ENCODE peak calls at places on chromosomes 11 and 22, in seven cellular contexts. One of them, this sample, is unnamed.

GRCh38 chr11:111938687-111939160 is 1.6 kb downstream of the DIXDC1 start:
- DNase-seq in endothelial cell of umbilical vein: peak; percentile 64
- DNase-seq in thoracic aorta: no peak
- DNase-seq in NT2/D1: no peak
- DNase-seq in uterus: no peak
- DNase-seq in GM23248: peak; percentile 86
- DNase-seq in mammary epithelial cell: peak; percentile 32
- DNase-seq in this sample: no peak

GRCh38 chr22:31652911-31653684 is 8.9 kb downstream of the PISD start:
- DNase-seq in uterus: no peak
- DNase-seq in GM23248: no peak
- DNase-seq in mammary epithelial cell: no peak
- DNase-seq in thoracic aorta: no peak
- DNase-seq in endothelial cell of umbilical vein: no peak
- DNase-seq in NT2/D1: no peak
- DNase-seq in this sample: no peak

GRCh38 chr11:36509265-36509664 is 807 bp downstream of the TRAF6 start:
- DNase-seq in thoracic aorta: no peak
- DNase-seq in NT2/D1: no peak
- DNase-seq in endothelial cell of umbilical vein: peak; percentile 64
- DNase-seq in mammary epithelial cell: peak; percentile 37
- DNase-seq in GM23248: peak; percentile 68
- DNase-seq in uterus: no peak
- DNase-seq in this sample: peak; percentile 40

GRCh38 chr11:58508005-58508404 is at the start of gene OR5B21:
- DNase-seq in endothelial cell of umbilical vein: no peak
- DNase-seq in NT2/D1: no peak
- DNase-seq in mammary epithelial cell: no peak
- DNase-seq in uterus: no peak
- DNase-seq in thoracic aorta: no peak
- DNase-seq in GM23248: no peak
- DNase-seq in this sample: no peak

GRCh38 chr11:44946268-44946667 is 4.4 kb downstream of the TP53I11 start:
- DNase-seq in GM23248: peak; percentile 78
- DNase-seq in uterus: peak; percentile 44
- DNase-seq in mammary epithelial cell: no peak
- DNase-seq in endothelial cell of umbilical vein: no peak
- DNase-seq in thoracic aorta: peak; percentile 31
- DNase-seq in NT2/D1: no peak
- DNase-seq in this sample: no peak

GRCh38 chr11:46640034-46640788 is 22.9 kb downstream of the ATG13 start:
- DNase-seq in endothelial cell of umbilical vein: no peak
- DNase-seq in mammary epithelial cell: no peak
- DNase-seq in NT2/D1: no peak
- DNase-seq in thoracic aorta: no peak
- DNase-seq in uterus: no peak
- DNase-seq in GM23248: no peak
- DNase-seq in this sample: no peak

GRCh38 chr11:109745996-109746625 is 324.1 kb downstream of the C11orf87 start:
- DNase-seq in thoracic aorta: no peak
- DNase-seq in uterus: no peak
- DNase-seq in NT2/D1: no peak
- DNase-seq in GM23248: no peak
- DNase-seq in mammary epithelial cell: no peak
- DNase-seq in endothelial cell of umbilical vein: no peak
- DNase-seq in this sample: no peak

GRCh38 chr22:49712195-49712791 is 115.4 kb downstream of the BRD1 start:
- DNase-seq in GM23248: peak; percentile 29
- DNase-seq in mammary epithelial cell: no peak
- DNase-seq in NT2/D1: peak; percentile 13
- DNase-seq in thoracic aorta: no peak
- DNase-seq in endothelial cell of umbilical vein: no peak
- DNase-seq in uterus: no peak
- DNase-seq in this sample: no peak

GRCh38 chr22:37627091-37627490 is 12.4 kb upstream of the SH3BP1 start:
- DNase-seq in uterus: no peak
- DNase-seq in GM23248: peak; percentile 45
- DNase-seq in NT2/D1: no peak
- DNase-seq in endothelial cell of umbilical vein: no peak
- DNase-seq in thoracic aorta: no peak
- DNase-seq in mammary epithelial cell: no peak
- DNase-seq in this sample: no peak

GRCh38 chr22:35443790-35444684 is 44.1 kb downstream of the MCM5 start:
- DNase-seq in thoracic aorta: no peak
- DNase-seq in uterus: no peak
- DNase-seq in NT2/D1: no peak
- DNase-seq in endothelial cell of umbilical vein: no peak
- DNase-seq in mammary epithelial cell: no peak
- DNase-seq in GM23248: no peak
- DNase-seq in this sample: no peak

GRCh38 chr11:104918113-104918824 is 20.0 kb upstream of the CASP12 start:
- DNase-seq in uterus: no peak
- DNase-seq in mammary epithelial cell: peak; percentile 11
- DNase-seq in NT2/D1: no peak
- DNase-seq in endothelial cell of umbilical vein: peak; percentile 98
- DNase-seq in GM23248: peak; percentile 79
- DNase-seq in thoracic aorta: no peak
- DNase-seq in this sample: peak; percentile 21

GRCh38 chr11:124195419-124195734 is 12.2 kb downstream of the OR10D3 start:
- DNase-seq in endothelial cell of umbilical vein: no peak
- DNase-seq in NT2/D1: no peak
- DNase-seq in mammary epithelial cell: no peak
- DNase-seq in uterus: no peak
- DNase-seq in GM23248: no peak
- DNase-seq in thoracic aorta: no peak
- DNase-seq in this sample: no peak

GRCh38 chr11:115127790-115128189 is 376.4 kb downstream of the CADM1 start:
- DNase-seq in mammary epithelial cell: no peak
- DNase-seq in uterus: no peak
- DNase-seq in thoracic aorta: no peak
- DNase-seq in endothelial cell of umbilical vein: no peak
- DNase-seq in NT2/D1: no peak
- DNase-seq in GM23248: no peak
- DNase-seq in this sample: no peak

GRCh38 chr22:28820885-28821284 is 20.5 kb upstream of the XBP1 start:
- DNase-seq in endothelial cell of umbilical vein: no peak
- DNase-seq in mammary epithelial cell: no peak
- DNase-seq in NT2/D1: no peak
- DNase-seq in uterus: no peak
- DNase-seq in GM23248: no peak
- DNase-seq in thoracic aorta: no peak
- DNase-seq in this sample: no peak

GRCh38 chr11:86955674-86956522 is 703 bp upstream of the FZD4 start:
- DNase-seq in thoracic aorta: peak; percentile 38
- DNase-seq in GM23248: peak; percentile 84
- DNase-seq in endothelial cell of umbilical vein: peak; percentile 92
- DNase-seq in uterus: peak; percentile 85
- DNase-seq in mammary epithelial cell: peak; percentile 72
- DNase-seq in NT2/D1: peak; percentile 49
- DNase-seq in this sample: peak; percentile 64

GRCh38 chr11:57649826-57650738 is at the start of gene YPEL4:
- DNase-seq in GM23248: peak; percentile 88
- DNase-seq in thoracic aorta: no peak
- DNase-seq in endothelial cell of umbilical vein: peak; percentile 67
- DNase-seq in mammary epithelial cell: peak; percentile 62
- DNase-seq in NT2/D1: peak; percentile 82
- DNase-seq in uterus: peak; percentile 69
- DNase-seq in this sample: peak; percentile 62

DNA sequence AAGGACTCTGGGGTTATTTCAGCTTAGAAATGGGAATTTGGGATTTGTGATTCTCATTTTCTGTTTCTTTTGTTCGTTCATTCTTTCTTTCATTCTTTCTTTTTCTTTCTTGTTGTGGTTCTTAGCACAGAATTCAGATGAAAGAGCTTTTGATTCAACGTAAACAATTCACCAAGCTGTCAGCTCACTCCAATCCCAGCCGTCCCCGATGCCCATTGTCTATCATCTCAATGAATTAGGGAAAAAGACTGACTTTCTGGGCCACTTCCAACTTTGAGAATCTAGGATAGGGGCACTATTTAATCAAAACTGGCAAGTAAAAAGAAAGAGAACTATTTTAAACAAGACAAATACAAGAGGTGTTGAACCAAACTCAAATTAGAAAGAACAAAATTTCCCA is 25.1 kb upstream of the TMA7B start:
- DNase-seq in GM23248: no peak
- DNase-seq in endothelial cell of umbilical vein: no peak
- DNase-seq in mammary epithelial cell: no peak
- DNase-seq in uterus: no peak
- DNase-seq in NT2/D1: no peak
- DNase-seq in thoracic aorta: no peak
- DNase-seq in this sample: no peak
- H3K4me1 ChIP-seq in GM23248: no peaks in the 10 kb centered on the region
- H3K4me1 ChIP-seq in endothelial cell of umbilical vein: no peaks in the 10 kb centered on the region
- H3K4me1 ChIP-seq in mammary epithelial cell: no peaks in the 10 kb centered on the region
- H3K4me1 ChIP-seq in uterus: no peaks in the 10 kb centered on the region
- H3K4me1 ChIP-seq in NT2/D1: no peaks in the 10 kb centered on the region
- H3K4me1 ChIP-seq in thoracic aorta: no peaks in the 10 kb centered on the region
- H3K4me1 ChIP-seq in this sample: no peaks in the 10 kb centered on the region

GRCh38 chr11:10302294-10302743 is 2.6 kb upstream of the ADM start:
- DNase-seq in uterus: no peak
- DNase-seq in NT2/D1: no peak
- DNase-seq in mammary epithelial cell: no peak
- DNase-seq in endothelial cell of umbilical vein: no peak
- DNase-seq in thoracic aorta: no peak
- DNase-seq in GM23248: no peak
- DNase-seq in this sample: no peak
- H3K27me3 ChIP-seq in uterus: no peaks in the 10 kb centered on the region
- H3K27me3 ChIP-seq in NT2/D1: peaks cover 36% of the 10 kb centered on the region
- H3K27me3 ChIP-seq in mammary epithelial cell: no peaks in the 10 kb centered on the region
- H3K27me3 ChIP-seq in endothelial cell of umbilical vein: no peaks in the 10 kb centered on the region
- H3K27me3 ChIP-seq in thoracic aorta: no peaks in the 10 kb centered on the region
- H3K27me3 ChIP-seq in GM23248: no peaks in the 10 kb centered on the region
- H3K27me3 ChIP-seq in this sample: no peaks in the 10 kb centered on the region

GRCh38 chr11:128282053-128282452 is 305.3 kb downstream of the ETS1 start:
- DNase-seq in GM23248: no peak
- DNase-seq in endothelial cell of umbilical vein: no peak
- DNase-seq in mammary epithelial cell: no peak
- DNase-seq in thoracic aorta: no peak
- DNase-seq in uterus: no peak
- DNase-seq in NT2/D1: no peak
- DNase-seq in this sample: no peak

GRCh38 chr11:128279861-128280260 is 307.5 kb downstream of the ETS1 start:
- DNase-seq in NT2/D1: no peak
- DNase-seq in thoracic aorta: no peak
- DNase-seq in GM23248: peak; percentile 72
- DNase-seq in uterus: no peak
- DNase-seq in endothelial cell of umbilical vein: no peak
- DNase-seq in mammary epithelial cell: peak; percentile 26
- DNase-seq in this sample: no peak

GRCh38 chr11:128284634-128285033 is 302.7 kb downstream of the ETS1 start:
- DNase-seq in uterus: no peak
- DNase-seq in GM23248: no peak
- DNase-seq in endothelial cell of umbilical vein: no peak
- DNase-seq in NT2/D1: no peak
- DNase-seq in mammary epithelial cell: no peak
- DNase-seq in thoracic aorta: no peak
- DNase-seq in this sample: no peak

GRCh38 chr11:128285313-128285712 is 302.0 kb downstream of the ETS1 start:
- DNase-seq in GM23248: no peak
- DNase-seq in endothelial cell of umbilical vein: no peak
- DNase-seq in mammary epithelial cell: no peak
- DNase-seq in uterus: no peak
- DNase-seq in thoracic aorta: no peak
- DNase-seq in NT2/D1: no peak
- DNase-seq in this sample: no peak

DNA sequence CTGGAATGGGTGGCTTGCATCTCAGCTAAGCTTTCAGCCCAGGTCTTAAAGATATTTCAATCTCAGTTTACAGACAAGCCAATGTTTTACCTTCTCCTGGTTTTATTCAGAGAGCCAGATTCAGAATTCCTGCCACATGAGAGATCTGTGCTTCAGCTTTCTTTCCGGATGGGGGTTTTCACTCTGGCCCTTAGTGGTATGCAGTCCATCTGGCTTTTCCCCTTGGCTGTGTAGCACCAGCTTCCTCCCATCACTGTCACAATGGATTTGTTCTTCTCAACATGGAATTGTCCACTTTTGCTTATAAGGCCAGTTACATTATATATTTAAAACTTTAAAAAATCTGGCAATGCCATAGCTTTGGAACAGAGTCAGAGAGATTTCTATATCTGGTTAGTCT is 303.9 kb downstream of the ETS1 start:
- DNase-seq in uterus: no peak
- DNase-seq in mammary epithelial cell: no peak
- DNase-seq in endothelial cell of umbilical vein: no peak
- DNase-seq in NT2/D1: no peak
- DNase-seq in GM23248: no peak
- DNase-seq in thoracic aorta: no peak
- DNase-seq in this sample: no peak
- H3K4me1 ChIP-seq in uterus: no peaks in the 10 kb centered on the region
- H3K4me1 ChIP-seq in mammary epithelial cell: peaks cover 9% of the 10 kb centered on the region
- H3K4me1 ChIP-seq in endothelial cell of umbilical vein: no peaks in the 10 kb centered on the region
- H3K4me1 ChIP-seq in NT2/D1: no peaks in the 10 kb centered on the region
- H3K4me1 ChIP-seq in GM23248: peaks cover 11% of the 10 kb centered on the region
- H3K4me1 ChIP-seq in thoracic aorta: no peaks in the 10 kb centered on the region
- H3K4me1 ChIP-seq in this sample: no peaks in the 10 kb centered on the region

GRCh38 chr11:134614141-134614540 is 202.1 kb upstream of the B3GAT1 start:
- DNase-seq in mammary epithelial cell: no peak
- DNase-seq in uterus: no peak
- DNase-seq in GM23248: no peak
- DNase-seq in thoracic aorta: no peak
- DNase-seq in NT2/D1: no peak
- DNase-seq in endothelial cell of umbilical vein: no peak
- DNase-seq in this sample: no peak
- H3K27me3 ChIP-seq in mammary epithelial cell: no peaks in the 10 kb centered on the region
- H3K27me3 ChIP-seq in uterus: no peaks in the 10 kb centered on the region
- H3K27me3 ChIP-seq in GM23248: no peaks in the 10 kb centered on the region
- H3K27me3 ChIP-seq in thoracic aorta: no peaks in the 10 kb centered on the region
- H3K27me3 ChIP-seq in NT2/D1: no peaks in the 10 kb centered on the region
- H3K27me3 ChIP-seq in endothelial cell of umbilical vein: no peaks in the 10 kb centered on the region
- H3K27me3 ChIP-seq in this sample: no peaks in the 10 kb centered on the region

GRCh38 chr11:60193687-60194433 is 11.0 kb upstream of the MS4A6A start:
- DNase-seq in mammary epithelial cell: peak; percentile 89
- DNase-seq in thoracic aorta: no peak
- DNase-seq in endothelial cell of umbilical vein: peak; percentile 98
- DNase-seq in GM23248: peak; percentile 66
- DNase-seq in NT2/D1: peak; percentile 72
- DNase-seq in uterus: no peak
- DNase-seq in this sample: peak; percentile 68

GRCh38 chr11:60194511-60194910 is 11.6 kb upstream of the MS4A6A start:
- DNase-seq in GM23248: no peak
- DNase-seq in endothelial cell of umbilical vein: peak; percentile 88
- DNase-seq in uterus: no peak
- DNase-seq in NT2/D1: no peak
- DNase-seq in thoracic aorta: no peak
- DNase-seq in mammary epithelial cell: no peak
- DNase-seq in this sample: no peak

GRCh38 chr11:60197442-60197841 is 14.6 kb upstream of the MS4A6A start:
- DNase-seq in uterus: no peak
- DNase-seq in endothelial cell of umbilical vein: no peak
- DNase-seq in GM23248: no peak
- DNase-seq in mammary epithelial cell: no peak
- DNase-seq in thoracic aorta: no peak
- DNase-seq in NT2/D1: no peak
- DNase-seq in this sample: no peak

GRCh38 chr11:60195923-60196368 is 13.1 kb upstream of the MS4A6A start:
- DNase-seq in endothelial cell of umbilical vein: peak; percentile 81
- DNase-seq in GM23248: no peak
- DNase-seq in mammary epithelial cell: no peak
- DNase-seq in NT2/D1: no peak
- DNase-seq in uterus: no peak
- DNase-seq in thoracic aorta: no peak
- DNase-seq in this sample: no peak
- H3K4me1 ChIP-seq in endothelial cell of umbilical vein: peaks cover 37% of the 10 kb centered on the region
- H3K4me1 ChIP-seq in GM23248: no peaks in the 10 kb centered on the region
- H3K4me1 ChIP-seq in mammary epithelial cell: peaks cover 4% of the 10 kb centered on the region
- H3K4me1 ChIP-seq in NT2/D1: no peaks in the 10 kb centered on the region
- H3K4me1 ChIP-seq in uterus: no peaks in the 10 kb centered on the region
- H3K4me1 ChIP-seq in thoracic aorta: no peaks in the 10 kb centered on the region
- H3K4me1 ChIP-seq in this sample: no peaks in the 10 kb centered on the region